ENCODE peak calls at places on chromosome X, in eight cellular contexts. One of them, this sample, is unnamed.

GRCh38 chrX:71098302-71098701 is 2.7 kb downstream of the FOXO4 start:
- DNase-seq in uterus: peak
- DNase-seq in caudate nucleus: peak
- DNase-seq in left ventricle myocardium inferior: peak
- DNase-seq in left lung: peak
- DNase-seq in breast epithelium: peak
- DNase-seq in fibroblast of lung: peak
- DNase-seq in pancreas: no peak
- DNase-seq in this sample: peak

GRCh38 chrX:19640693-19641374 is 125.5 kb upstream of the MAP3K15 start:
- DNase-seq in fibroblast of lung: no peak
- DNase-seq in breast epithelium: no peak
- DNase-seq in left lung: no peak
- DNase-seq in left ventricle myocardium inferior: no peak
- DNase-seq in uterus: no peak
- DNase-seq in caudate nucleus: no peak
- DNase-seq in pancreas: no peak
- DNase-seq in this sample: no peak

GRCh38 chrX:69357293-69357692 is 146.8 kb upstream of the NALF2 start:
- DNase-seq in pancreas: no peak
- DNase-seq in uterus: no peak
- DNase-seq in left lung: no peak
- DNase-seq in breast epithelium: no peak
- DNase-seq in caudate nucleus: no peak
- DNase-seq in left ventricle myocardium inferior: no peak
- DNase-seq in fibroblast of lung: no peak
- DNase-seq in this sample: no peak

GRCh38 chrX:46758956-46759644 is at the start of gene SLC9A7:
- DNase-seq in left ventricle myocardium inferior: peak
- DNase-seq in fibroblast of lung: peak
- DNase-seq in uterus: peak
- DNase-seq in breast epithelium: peak
- DNase-seq in left lung: peak
- DNase-seq in pancreas: peak
- DNase-seq in caudate nucleus: peak
- DNase-seq in this sample: peak

GRCh38 chrX:46279214-46279924 is 265.9 kb downstream of the ZNF674 start:
- DNase-seq in left lung: no peak
- DNase-seq in left ventricle myocardium inferior: no peak
- DNase-seq in uterus: no peak
- DNase-seq in fibroblast of lung: peak
- DNase-seq in pancreas: no peak
- DNase-seq in caudate nucleus: peak
- DNase-seq in breast epithelium: no peak
- DNase-seq in this sample: no peak

GRCh38 chrX:7132335-7133035 is 15.0 kb upstream of the STS start:
- DNase-seq in pancreas: no peak
- DNase-seq in fibroblast of lung: peak
- DNase-seq in left lung: peak
- DNase-seq in caudate nucleus: no peak
- DNase-seq in breast epithelium: peak
- DNase-seq in uterus: no peak
- DNase-seq in left ventricle myocardium inferior: no peak
- DNase-seq in this sample: peak

GRCh38 chrX:155874571-155875244 is 6.4 kb upstream of the VAMP7 start:
- DNase-seq in breast epithelium: no peak
- DNase-seq in left ventricle myocardium inferior: no peak
- DNase-seq in uterus: no peak
- DNase-seq in pancreas: no peak
- DNase-seq in left lung: no peak
- DNase-seq in caudate nucleus: no peak
- DNase-seq in fibroblast of lung: no peak
- DNase-seq in this sample: no peak

GRCh38 chrX:139882299-139882698 is 50.6 kb downstream of the ATP11C start:
- DNase-seq in breast epithelium: no peak
- DNase-seq in uterus: no peak
- DNase-seq in left ventricle myocardium inferior: no peak
- DNase-seq in caudate nucleus: no peak
- DNase-seq in left lung: no peak
- DNase-seq in fibroblast of lung: peak
- DNase-seq in pancreas: no peak
- DNase-seq in this sample: no peak

GRCh38 chrX:8037593-8038348 is 110.6 kb upstream of the PNPLA4 start:
- DNase-seq in left lung: no peak
- DNase-seq in breast epithelium: no peak
- DNase-seq in caudate nucleus: no peak
- DNase-seq in uterus: no peak
- DNase-seq in left ventricle myocardium inferior: no peak
- DNase-seq in pancreas: no peak
- DNase-seq in fibroblast of lung: peak
- DNase-seq in this sample: no peak

GRCh38 chrX:39613508-39613921 is 484.2 kb downstream of the BCOR start:
- DNase-seq in breast epithelium: peak
- DNase-seq in pancreas: no peak
- DNase-seq in left ventricle myocardium inferior: peak
- DNase-seq in left lung: no peak
- DNase-seq in uterus: peak
- DNase-seq in fibroblast of lung: no peak
- DNase-seq in caudate nucleus: peak
- DNase-seq in this sample: no peak

GRCh38 chrX:2714551-2714950 is 23.5 kb downstream of the CD99 start:
- DNase-seq in uterus: no peak
- DNase-seq in caudate nucleus: no peak
- DNase-seq in pancreas: no peak
- DNase-seq in fibroblast of lung: no peak
- DNase-seq in left lung: no peak
- DNase-seq in left ventricle myocardium inferior: no peak
- DNase-seq in breast epithelium: no peak
- DNase-seq in this sample: no peak

GRCh38 chrX:39263946-39264483 is 462.8 kb downstream of the MID1IP1 start:
- DNase-seq in uterus: no peak
- DNase-seq in fibroblast of lung: no peak
- DNase-seq in left ventricle myocardium inferior: no peak
- DNase-seq in left lung: no peak
- DNase-seq in pancreas: no peak
- DNase-seq in breast epithelium: no peak
- DNase-seq in caudate nucleus: no peak
- DNase-seq in this sample: no peak

GRCh38 chrX:64204701-64205440 is 637 bp downstream of the AMER1 start:
- DNase-seq in caudate nucleus: peak
- DNase-seq in uterus: peak
- DNase-seq in fibroblast of lung: peak
- DNase-seq in breast epithelium: peak
- DNase-seq in left ventricle myocardium inferior: peak
- DNase-seq in left lung: peak
- DNase-seq in pancreas: peak
- DNase-seq in this sample: peak

GRCh38 chrX:154892263-154892662 is 6.1 kb downstream of the F8A1 start:
- DNase-seq in fibroblast of lung: no peak
- DNase-seq in uterus: no peak
- DNase-seq in caudate nucleus: no peak
- DNase-seq in left lung: no peak
- DNase-seq in left ventricle myocardium inferior: no peak
- DNase-seq in breast epithelium: no peak
- DNase-seq in pancreas: no peak
- DNase-seq in this sample: no peak

GRCh38 chrX:149830192-149830873 is 48.6 kb downstream of the MAGEA9 start:
- DNase-seq in breast epithelium: no peak
- DNase-seq in pancreas: no peak
- DNase-seq in left lung: no peak
- DNase-seq in left ventricle myocardium inferior: no peak
- DNase-seq in fibroblast of lung: peak
- DNase-seq in uterus: no peak
- DNase-seq in caudate nucleus: no peak
- DNase-seq in this sample: no peak
- H3K27ac ChIP-seq in breast epithelium: peak
- H3K27ac ChIP-seq in pancreas: no peak
- H3K27ac ChIP-seq in left lung: no peak
- H3K27ac ChIP-seq in left ventricle myocardium inferior: no peak
- H3K27ac ChIP-seq in fibroblast of lung: no peak
- H3K27ac ChIP-seq in uterus: peak
- H3K27ac ChIP-seq in caudate nucleus: no peak
- H3K27ac ChIP-seq in this sample: no peak

GRCh38 chrX:9983463-9983862 is 16.3 kb downstream of the CLDN34 start:
- DNase-seq in left lung: no peak
- DNase-seq in pancreas: no peak
- DNase-seq in left ventricle myocardium inferior: no peak
- DNase-seq in fibroblast of lung: no peak
- DNase-seq in caudate nucleus: no peak
- DNase-seq in breast epithelium: no peak
- DNase-seq in uterus: no peak
- DNase-seq in this sample: no peak

GRCh38 chrX:9977642-9978041 is 10.5 kb downstream of the CLDN34 start:
- DNase-seq in pancreas: no peak
- DNase-seq in caudate nucleus: no peak
- DNase-seq in left lung: no peak
- DNase-seq in fibroblast of lung: no peak
- DNase-seq in breast epithelium: no peak
- DNase-seq in left ventricle myocardium inferior: no peak
- DNase-seq in uterus: no peak
- DNase-seq in this sample: no peak

GRCh38 chrX:9980927-9981326 is 13.8 kb downstream of the CLDN34 start:
- DNase-seq in fibroblast of lung: no peak
- DNase-seq in left lung: no peak
- DNase-seq in left ventricle myocardium inferior: no peak
- DNase-seq in uterus: no peak
- DNase-seq in caudate nucleus: no peak
- DNase-seq in pancreas: no peak
- DNase-seq in breast epithelium: no peak
- DNase-seq in this sample: no peak
- H3K27ac ChIP-seq in fibroblast of lung: no peak
- H3K27ac ChIP-seq in left lung: peak
- H3K27ac ChIP-seq in left ventricle myocardium inferior: peak
- H3K27ac ChIP-seq in uterus: no peak
- H3K27ac ChIP-seq in caudate nucleus: no peak
- H3K27ac ChIP-seq in pancreas: peak
- H3K27ac ChIP-seq in breast epithelium: no peak
- H3K27ac ChIP-seq in this sample: no peak

GRCh38 chrX:12978205-12979010 is 3.5 kb downstream of the TMSB4X start:
- DNase-seq in caudate nucleus: no peak
- DNase-seq in breast epithelium: peak
- DNase-seq in left ventricle myocardium inferior: peak
- DNase-seq in left lung: peak
- DNase-seq in pancreas: no peak
- DNase-seq in uterus: peak
- DNase-seq in fibroblast of lung: peak
- DNase-seq in this sample: peak

GRCh38 chrX:12979630-12980015 is 4.7 kb downstream of the TMSB4X start:
- DNase-seq in left ventricle myocardium inferior: no peak
- DNase-seq in left lung: no peak
- DNase-seq in breast epithelium: no peak
- DNase-seq in pancreas: no peak
- DNase-seq in uterus: no peak
- DNase-seq in fibroblast of lung: no peak
- DNase-seq in caudate nucleus: no peak
- DNase-seq in this sample: no peak

GRCh38 chrX:12977761-12978204 is 2.9 kb downstream of the TMSB4X start:
- DNase-seq in pancreas: no peak
- DNase-seq in left ventricle myocardium inferior: no peak
- DNase-seq in left lung: no peak
- DNase-seq in caudate nucleus: no peak
- DNase-seq in uterus: no peak
- DNase-seq in breast epithelium: no peak
- DNase-seq in fibroblast of lung: no peak
- DNase-seq in this sample: no peak

GRCh38 chrX:12981880-12982279 is 7.0 kb downstream of the TMSB4X start:
- DNase-seq in left ventricle myocardium inferior: no peak
- DNase-seq in pancreas: no peak
- DNase-seq in uterus: no peak
- DNase-seq in caudate nucleus: no peak
- DNase-seq in fibroblast of lung: no peak
- DNase-seq in breast epithelium: no peak
- DNase-seq in left lung: no peak
- DNase-seq in this sample: no peak

DNA sequence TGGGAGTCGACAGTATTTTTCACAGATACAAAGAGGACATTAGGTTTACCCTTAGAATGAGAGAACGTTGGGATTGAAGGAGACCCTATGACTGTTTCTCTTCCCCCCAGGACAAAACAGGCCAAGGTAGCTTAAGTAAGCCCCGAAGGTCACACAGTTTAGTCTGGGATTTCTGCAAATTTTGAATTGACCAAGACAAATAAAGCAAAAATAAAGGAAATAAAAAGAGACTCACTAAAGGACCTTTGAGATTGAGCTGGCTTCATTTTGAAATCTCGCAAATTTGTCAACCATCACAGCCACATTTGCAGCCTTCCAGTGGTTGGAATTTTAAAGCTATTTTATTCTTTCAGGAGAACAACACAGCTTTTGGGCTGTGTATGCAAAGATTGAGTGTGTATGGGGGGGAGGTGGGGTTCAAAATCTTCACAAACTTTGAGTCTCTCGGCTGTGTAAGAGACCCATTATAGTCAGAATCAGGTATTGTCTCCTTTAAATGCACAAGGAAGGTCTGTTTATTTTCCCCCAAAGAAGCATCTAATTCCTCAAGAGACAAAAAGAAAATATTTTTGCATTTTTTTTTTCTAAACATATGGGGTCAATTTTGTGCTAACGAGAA is 4.2 kb downstream of the TMSB4X start:
- DNase-seq in breast epithelium: no peak
- DNase-seq in fibroblast of lung: no peak
- DNase-seq in left ventricle myocardium inferior: no peak
- DNase-seq in caudate nucleus: no peak
- DNase-seq in uterus: no peak
- DNase-seq in pancreas: no peak
- DNase-seq in left lung: no peak
- DNase-seq in this sample: no peak
- H3K27ac ChIP-seq in breast epithelium: peak
- H3K27ac ChIP-seq in fibroblast of lung: peak
- H3K27ac ChIP-seq in left ventricle myocardium inferior: peak
- H3K27ac ChIP-seq in caudate nucleus: peak
- H3K27ac ChIP-seq in uterus: peak
- H3K27ac ChIP-seq in pancreas: peak
- H3K27ac ChIP-seq in left lung: peak
- H3K27ac ChIP-seq in this sample: no peak

GRCh38 chrX:67614006-67614405 is 70.2 kb downstream of the AR start:
- DNase-seq in left ventricle myocardium inferior: no peak
- DNase-seq in breast epithelium: no peak
- DNase-seq in caudate nucleus: no peak
- DNase-seq in fibroblast of lung: no peak
- DNase-seq in pancreas: no peak
- DNase-seq in uterus: no peak
- DNase-seq in left lung: no peak
- DNase-seq in this sample: no peak

GRCh38 chrX:67614414-67614813 is 70.6 kb downstream of the AR start:
- DNase-seq in left lung: no peak
- DNase-seq in pancreas: no peak
- DNase-seq in breast epithelium: no peak
- DNase-seq in caudate nucleus: no peak
- DNase-seq in uterus: no peak
- DNase-seq in fibroblast of lung: peak
- DNase-seq in left ventricle myocardium inferior: no peak
- DNase-seq in this sample: no peak

GRCh38 chrX:67622053-67622452 is 78.2 kb downstream of the AR start:
- DNase-seq in uterus: no peak
- DNase-seq in caudate nucleus: no peak
- DNase-seq in left lung: no peak
- DNase-seq in pancreas: no peak
- DNase-seq in left ventricle myocardium inferior: no peak
- DNase-seq in breast epithelium: no peak
- DNase-seq in fibroblast of lung: no peak
- DNase-seq in this sample: no peak

GRCh38 chrX:67624324-67624723 is 80.5 kb downstream of the AR start:
- DNase-seq in pancreas: no peak
- DNase-seq in fibroblast of lung: no peak
- DNase-seq in breast epithelium: no peak
- DNase-seq in left lung: no peak
- DNase-seq in uterus: no peak
- DNase-seq in caudate nucleus: no peak
- DNase-seq in left ventricle myocardium inferior: no peak
- DNase-seq in this sample: no peak

GRCh38 chrX:67619253-67619652 is 75.4 kb downstream of the AR start:
- DNase-seq in pancreas: no peak
- DNase-seq in breast epithelium: no peak
- DNase-seq in fibroblast of lung: peak
- DNase-seq in caudate nucleus: no peak
- DNase-seq in left ventricle myocardium inferior: no peak
- DNase-seq in left lung: no peak
- DNase-seq in uterus: no peak
- DNase-seq in this sample: no peak
- H3K27ac ChIP-seq in pancreas: no peak
- H3K27ac ChIP-seq in breast epithelium: no peak
- H3K27ac ChIP-seq in fibroblast of lung: no peak
- H3K27ac ChIP-seq in caudate nucleus: no peak
- H3K27ac ChIP-seq in left ventricle myocardium inferior: no peak
- H3K27ac ChIP-seq in left lung: no peak
- H3K27ac ChIP-seq in uterus: no peak
- H3K27ac ChIP-seq in this sample: no peak